ENCODE peak calls at places on chromosomes 7 and 10, in six cellular contexts. T is NCI-H748 treated with DMSO at 0.1 percent for 48 hours, J is Daoy, X is anterior cingulate cortex, Z is GM04503, E is fibroblast of the aortic adventitia. I is an unnamed sample.

GRCh38 chr10:31664803-31665202 is 263.8 kb downstream of the ARHGAP12 start:
- DNase-seq in E (no peak), Z (no peak), X (no peak), T (no peak), J (no peak), I (no peak)

GRCh38 chr7:103702454-103702853 is 256.4 kb upstream of the SLC26A5 start:
- DNase-seq in T (no peak), E (no peak), J (no peak), Z (no peak), X (no peak), I (no peak)

GRCh38 chr10:116978906-116979305 is 26.1 kb downstream of the SHTN1 start:
- DNase-seq in T (no peak), Z (no peak), X (no peak), E (no peak), J (no peak), I (no peak)

GRCh38 chr10:12589789-12590188 is 240.4 kb downstream of the CAMK1D start:
- DNase-seq in Z (no peak), X (no peak), J (no peak), T (no peak), E (no peak), I (no peak)

GRCh38 chr7:65251851-65252620 is 121.6 kb upstream of the ZNF92 start:
- DNase-seq in J (peak; percentile 91), E (peak; percentile 22), X (peak; percentile 17), Z (no peak), T (peak; percentile 63), I (no peak)

GRCh38 chr10:114526497-114527238 is 122.4 kb upstream of the AFAP1L2 start:
- DNase-seq in J (peak; percentile 77), T (peak; percentile 25), X (peak; percentile 43), Z (no peak), E (peak; percentile 75), I (peak; percentile 75)

GRCh38 chr10:26755443-26755903 is 58.0 kb downstream of the PDSS1 start:
- DNase-seq in X (no peak), Z (no peak), E (peak; percentile 31), J (peak; percentile 35), T (no peak), I (no peak)

GRCh38 chr7:151731022-151731441 is 145.9 kb downstream of the PRKAG2 start:
- DNase-seq in T (no peak), E (no peak), Z (no peak), J (no peak), X (no peak), I (no peak)

GRCh38 chr10:114755537-114755936 is 66.0 kb upstream of the FHIP2A start:
- DNase-seq in E (no peak), T (no peak), Z (no peak), X (no peak), J (no peak), I (no peak)

GRCh38 chr10:53978292-53978691 is 822.7 kb downstream of the PCDH15 start:
- DNase-seq in T (no peak), Z (no peak), E (no peak), X (no peak), J (no peak), I (no peak)

GRCh38 chr10:75211007-75211735 is 575 bp downstream of the VDAC2 start:
- DNase-seq in E (peak; percentile 57), T (no peak), Z (no peak), X (no peak), J (peak; percentile 50), I (peak; percentile 14)

GRCh38 chr10:102599565-102600327 is 44.5 kb upstream of the TRIM8 start:
- DNase-seq in Z (no peak), E (peak; percentile 74), J (peak; percentile 29), T (no peak), X (no peak), I (no peak)

GRCh38 chr10:19811517-19811916 is 4.7 kb upstream of the PLXDC2 start:
- DNase-seq in Z (no peak), E (peak; percentile 36), T (no peak), X (no peak), J (no peak), I (no peak)